ENCODE peak calls at places on chromosomes 11 and 22, in eight cellular contexts. T is GM12865, Q is colonic mucosa, O is amniotic stem cell, X is SK-N-SH, Y is NCI-H460, H is ureter, G is kidney tubule cell. S is an unnamed sample.

GRCh38 chr11:35111171-35112055 is 27.6 kb upstream of the CD44 start:
- DNase-seq in T (no peak), Q (peak), O (no peak), X (no peak), Y (no peak), H (no peak), G (peak), S (no peak)

GRCh38 chr11:123382555-123383074 is 47.5 kb upstream of the GRAMD1B start:
- DNase-seq in T (peak), Q (no peak), O (no peak), X (no peak), Y (no peak), H (no peak), G (no peak), S (no peak)

GRCh38 chr11:10490398-10491232 is 35.6 kb downstream of the AMPD3 start:
- DNase-seq in T (no peak), Q (peak), O (peak), X (peak), Y (peak), H (peak), G (peak), S (peak)

GRCh38 chr11:112289588-112290461 is 29.2 kb upstream of the PLET1 start:
- DNase-seq in T (peak), Q (peak), O (peak), X (peak), Y (peak), H (peak), G (peak), S (peak)

GRCh38 chr11:76772100-76772782 is 10.9 kb upstream of the TSKU start:
- DNase-seq in T (no peak), Q (no peak), O (no peak), X (no peak), Y (no peak), H (no peak), G (no peak), S (no peak)

GRCh38 chr11:2652362-2652761 is 47.4 kb downstream of the KCNQ1OT1 start:
- DNase-seq in T (no peak), Q (no peak), O (no peak), X (peak), Y (no peak), H (no peak), G (no peak), S (no peak)

GRCh38 chr11:77470971-77471370 is 2.9 kb downstream of the PAK1 start:
- DNase-seq in T (no peak), Q (no peak), O (no peak), X (no peak), Y (no peak), H (no peak), G (no peak), S (no peak)

GRCh38 chr22:22841598-22841997 is 46.0 kb upstream of the IGLL5 start:
- DNase-seq in T (no peak), Q (no peak), O (no peak), X (no peak), Y (no peak), H (no peak), G (no peak), S (no peak)

GRCh38 chr11:117169726-117170125 is 8.8 kb upstream of the SIDT2 start:
- DNase-seq in T (no peak), Q (no peak), O (no peak), X (no peak), Y (no peak), H (no peak), G (no peak), S (no peak)

GRCh38 chr11:115607621-115608191 is 103.5 kb upstream of the CADM1 start:
- DNase-seq in T (no peak), Q (no peak), O (no peak), X (peak), Y (no peak), H (no peak), G (no peak), S (no peak)

GRCh38 chr11:45180888-45181594 is 34.6 kb downstream of the PRDM11 start:
- DNase-seq in T (peak), Q (peak), O (peak), X (peak), Y (peak), H (peak), G (peak), S (no peak)

GRCh38 chr22:50314455-50315288 is 7.2 kb upstream of the PLXNB2 start:
- DNase-seq in T (peak), Q (peak), O (no peak), X (peak), Y (no peak), H (no peak), G (no peak), S (no peak)

GRCh38 chr11:116044946-116045345 is 540.7 kb upstream of the CADM1 start:
- DNase-seq in T (no peak), Q (no peak), O (no peak), X (no peak), Y (no peak), H (no peak), G (no peak), S (no peak)

GRCh38 chr22:19432092-19432844 is at the start of gene MRPL40:
- DNase-seq in T (peak), Q (peak), O (peak), X (peak), Y (peak), H (peak), G (peak), S (peak)

GRCh38 chr22:19438286-19438685 is 5.9 kb downstream of the MRPL40 start:
- DNase-seq in T (no peak), Q (no peak), O (no peak), X (no peak), Y (no peak), H (no peak), G (no peak), S (no peak)

GRCh38 chr11:118010738-118011461 is 24.7 kb downstream of the IL10RA start:
- DNase-seq in T (peak), Q (peak), O (no peak), X (no peak), Y (no peak), H (no peak), G (no peak), S (peak)

GRCh38 chr22:27751277-27752070 is 50.1 kb downstream of the MN1 start:
- DNase-seq in T (no peak), Q (no peak), O (no peak), X (no peak), Y (no peak), H (no peak), G (no peak), S (no peak)

GRCh38 chr11:94649254-94649653 is 82.1 kb downstream of the PIWIL4 start:
- DNase-seq in T (no peak), Q (no peak), O (no peak), X (peak), Y (no peak), H (no peak), G (no peak), S (no peak)

GRCh38 chr11:13337986-13338436 is 60.4 kb downstream of the BMAL1 start:
- DNase-seq in T (peak), Q (no peak), O (peak), X (no peak), Y (peak), H (no peak), G (peak), S (no peak)

GRCh38 chr11:114134870-114135269 is 75.4 kb downstream of the ZBTB16 start:
- DNase-seq in T (no peak), Q (no peak), O (no peak), X (no peak), Y (no peak), H (no peak), G (no peak), S (no peak)

GRCh38 chr22:18067548-18068341 is 10.0 kb upstream of the PEX26 start:
- DNase-seq in T (no peak), Q (no peak), O (no peak), X (no peak), Y (no peak), H (no peak), G (no peak), S (no peak)

GRCh38 chr11:73333626-73334199 is 25.6 kb downstream of the ARHGEF17 start:
- DNase-seq in T (no peak), Q (no peak), O (no peak), X (no peak), Y (no peak), H (no peak), G (peak), S (no peak)

GRCh38 chr11:128448981-128449713 is 138.2 kb downstream of the ETS1 start:
- DNase-seq in T (no peak), Q (no peak), O (no peak), X (no peak), Y (no peak), H (no peak), G (peak), S (no peak)

GRCh38 chr22:36732609-36733008 is 29.1 kb upstream of the CACNG2 start:
- DNase-seq in T (no peak), Q (no peak), O (no peak), X (no peak), Y (no peak), H (no peak), G (no peak), S (no peak)

GRCh38 chr22:46419754-46420571 is 84.4 kb downstream of the TRMU start:
- DNase-seq in T (no peak), Q (no peak), O (no peak), X (no peak), Y (no peak), H (no peak), G (no peak), S (no peak)

GRCh38 chr11:60988658-60989057 is 17.2 kb downstream of the CD6 start:
- DNase-seq in T (no peak), Q (no peak), O (no peak), X (no peak), Y (no peak), H (no peak), G (no peak), S (no peak)

GRCh38 chr22:37808294-37808657 is 542 bp downstream of the GCAT start:
- DNase-seq in T (no peak), Q (no peak), O (no peak), X (no peak), Y (no peak), H (no peak), G (peak), S (no peak)

GRCh38 chr11:8477680-8478079 is 116.3 kb downstream of the STK33 start:
- DNase-seq in T (peak), Q (no peak), O (no peak), X (no peak), Y (no peak), H (no peak), G (no peak), S (no peak)

GRCh38 chr11:116309446-116309845 is 463.3 kb downstream of the BUD13 start:
- DNase-seq in T (no peak), Q (no peak), O (no peak), X (no peak), Y (no peak), H (no peak), G (peak), S (no peak)

GRCh38 chr11:110524227-110524626 is 94.5 kb downstream of the FDX1 start:
- DNase-seq in T (no peak), Q (no peak), O (peak), X (no peak), Y (no peak), H (no peak), G (no peak), S (no peak)

GRCh38 chr22:42419328-42419881 is 12.8 kb downstream of the NFAM1 start:
- DNase-seq in T (peak), Q (no peak), O (no peak), X (no peak), Y (no peak), H (no peak), G (peak), S (no peak)

GRCh38 chr11:68704887-68705286 is 20.5 kb downstream of the GAL start:
- DNase-seq in T (no peak), Q (no peak), O (no peak), X (no peak), Y (no peak), H (no peak), G (no peak), S (no peak)

GRCh38 chr11:134453441-134453840 is 41.4 kb upstream of the B3GAT1 start:
- DNase-seq in T (no peak), Q (no peak), O (no peak), X (no peak), Y (no peak), H (no peak), G (no peak), S (no peak)

GRCh38 chr11:70495351-70496310 is 97.3 kb downstream of the CTTN start:
- DNase-seq in T (no peak), Q (no peak), O (no peak), X (no peak), Y (no peak), H (no peak), G (no peak), S (no peak)

GRCh38 chr11:128328955-128329551 is 258.3 kb downstream of the ETS1 start:
- DNase-seq in T (no peak), Q (no peak), O (no peak), X (no peak), Y (no peak), H (no peak), G (no peak), S (no peak)

GRCh38 chr11:95086116-95086515 is 3.5 kb upstream of the ENDOD1 start:
- DNase-seq in T (no peak), Q (no peak), O (no peak), X (no peak), Y (no peak), H (no peak), G (peak), S (no peak)

GRCh38 chr11:104467414-104467813 is 303.5 kb upstream of the PDGFD start:
- DNase-seq in T (no peak), Q (no peak), O (no peak), X (no peak), Y (no peak), H (no peak), G (no peak), S (no peak)